ENCODE peak calls at places on chromosome 14, in ten cellular contexts. H is CD4-positive, CD25-positive, alpha-beta regulatory T cell; Z is iPS DF 6.9; S is endothelial cell of umbilical vein; Q is upper lobe of right lung; T is CD8-positive, alpha-beta T cell; N is RWPE2; F is HCT116; Y is uterus; U is fibroblast of lung. M is an unnamed sample. For H3K4me1, the result is how much of the 10 kb centered on the place peaks cover.

GRCh38 chr14:34018564-34019244 is 67.8 kb upstream of the EGLN3 start:
- DNase-seq in N (no peak), T (no peak), U (no peak), Q (no peak), F (no peak), S (no peak), Y (peak), Z (no peak), H (no peak), M (peak)

GRCh38 chr14:35435177-35435576 is 30.6 kb upstream of the NFKBIA start:
- DNase-seq in Y (no peak), S (no peak), Q (no peak), T (no peak), U (peak), N (no peak), H (no peak), F (no peak), Z (no peak), M (no peak)

GRCh38 chr14:90703841-90704240 is 112.4 kb downstream of the TTC7B start:
- DNase-seq in S (no peak), N (no peak), T (no peak), F (no peak), H (no peak), U (no peak), Q (no peak), Z (no peak), Y (no peak), M (no peak)

GRCh38 chr14:30608533-30609006 is 13.5 kb upstream of the SCFD1 start:
- DNase-seq in Y (no peak), S (no peak), Z (no peak), F (no peak), Q (no peak), T (no peak), H (no peak), N (no peak), U (peak), M (no peak)

GRCh38 chr14:34935552-34935951 is 47.2 kb upstream of the SRP54 start:
- DNase-seq in Y (no peak), Z (no peak), H (no peak), Q (no peak), T (no peak), N (no peak), U (no peak), S (peak), F (no peak), M (no peak)

GRCh38 chr14:62983821-62984220 is 61.4 kb downstream of the KCNH5 start:
- DNase-seq in S (no peak), N (no peak), H (no peak), Y (no peak), U (no peak), Z (no peak), T (no peak), Q (no peak), F (no peak), M (no peak)

GRCh38 chr14:45085004-45085403 is 1.1 kb downstream of the PRPF39 start:
- DNase-seq in H (no peak), N (no peak), Y (no peak), Z (no peak), T (no peak), F (no peak), U (peak), Q (no peak), S (peak), M (peak)

GRCh38 chr14:43894534-43894933 is 612.5 kb downstream of the FSCB start:
- DNase-seq in Z (peak), Q (no peak), U (no peak), F (peak), H (no peak), N (no peak), T (no peak), S (no peak), Y (no peak), M (peak)

GRCh38 chr14:94643316-94644101 is 31.3 kb downstream of the SERPINA3 start:
- DNase-seq in Z (no peak), S (no peak), Q (no peak), F (no peak), T (no peak), N (peak), H (no peak), Y (no peak), U (no peak), M (no peak)

GRCh38 chr14:83779266-83779665 is 1750.7 kb upstream of the FLRT2 start:
- DNase-seq in N (no peak), F (no peak), Z (no peak), Q (no peak), Y (no peak), H (no peak), T (no peak), U (peak), S (peak), M (no peak)

GRCh38 chr14:32428149-32428548 is 99.1 kb downstream of the AKAP6 start:
- DNase-seq in Y (no peak), T (no peak), S (no peak), N (no peak), U (peak), Q (no peak), H (no peak), F (no peak), Z (no peak), M (no peak)

GRCh38 chr14:69879175-69880047 is at the start of gene SMOC1:
- DNase-seq in S (peak), U (peak), F (no peak), Y (peak), N (no peak), Z (peak), T (no peak), Q (no peak), H (no peak), M (no peak)

GRCh38 chr14:36657409-36658090 is 4.1 kb upstream of the PAX9 start:
- DNase-seq in H (no peak), T (no peak), Q (no peak), Y (no peak), N (peak), F (no peak), S (no peak), Z (no peak), U (no peak), M (no peak)

GRCh38 chr14:106691601-106692291 is 1165.4 kb downstream of the TMEM121 start:
- DNase-seq in S (no peak), H (peak), F (no peak), T (no peak), Q (peak), Y (no peak), N (no peak), Z (no peak), U (no peak), M (peak)

GRCh38 chr14:105591052-105591451 is 64.7 kb downstream of the TMEM121 start:
- DNase-seq in T (no peak), N (peak), H (no peak), U (no peak), Y (no peak), Z (no peak), Q (no peak), S (no peak), F (no peak), M (peak)

GRCh38 chr14:67551123-67551522 is 18.0 kb downstream of the PLEKHH1 start:
- DNase-seq in T (no peak), N (no peak), S (no peak), Y (no peak), U (no peak), H (no peak), Z (no peak), F (no peak), Q (no peak), M (no peak)
- H3K4me1 ChIP-seq in T (under half), N (under half), S (under half), Y (under half), U (under half), H (under half), Z (under half), F (under half), Q (under half), M (under half)

GRCh38 chr14:49953196-49953595 is 60.3 kb downstream of the ARF6 start:
- DNase-seq in Z (no peak), H (no peak), Y (no peak), F (no peak), N (peak), Q (no peak), S (no peak), U (no peak), T (no peak), M (no peak)
- H3K4me1 ChIP-seq in Z (under half), H (under half), Y (under half), F (under half), N (under half), Q (under half), S (under half), U (under half), T (under half), M (under half)

GRCh38 chr14:102590667-102591099 is 1.8 kb upstream of the RCOR1 start:
- DNase-seq in Z (no peak), Q (no peak), F (peak), U (peak), H (no peak), N (no peak), S (peak), T (no peak), Y (peak), M (peak)

GRCh38 chr14:102591944-102592772 is at the start of gene RCOR1:
- DNase-seq in Q (peak), Y (peak), U (peak), H (peak), T (peak), N (peak), S (peak), F (peak), Z (peak), M (peak)

GRCh38 chr14:102591372-102591943 is 991 bp upstream of the RCOR1 start:
- DNase-seq in H (peak), U (peak), Z (no peak), N (no peak), Y (peak), T (peak), S (peak), Q (peak), F (no peak), M (peak)

GRCh38 chr14:102588821-102589220 is 3.6 kb upstream of the RCOR1 start:
- DNase-seq in F (no peak), T (no peak), Q (no peak), S (no peak), H (no peak), Y (no peak), Z (no peak), N (no peak), U (no peak), M (no peak)

DNA sequence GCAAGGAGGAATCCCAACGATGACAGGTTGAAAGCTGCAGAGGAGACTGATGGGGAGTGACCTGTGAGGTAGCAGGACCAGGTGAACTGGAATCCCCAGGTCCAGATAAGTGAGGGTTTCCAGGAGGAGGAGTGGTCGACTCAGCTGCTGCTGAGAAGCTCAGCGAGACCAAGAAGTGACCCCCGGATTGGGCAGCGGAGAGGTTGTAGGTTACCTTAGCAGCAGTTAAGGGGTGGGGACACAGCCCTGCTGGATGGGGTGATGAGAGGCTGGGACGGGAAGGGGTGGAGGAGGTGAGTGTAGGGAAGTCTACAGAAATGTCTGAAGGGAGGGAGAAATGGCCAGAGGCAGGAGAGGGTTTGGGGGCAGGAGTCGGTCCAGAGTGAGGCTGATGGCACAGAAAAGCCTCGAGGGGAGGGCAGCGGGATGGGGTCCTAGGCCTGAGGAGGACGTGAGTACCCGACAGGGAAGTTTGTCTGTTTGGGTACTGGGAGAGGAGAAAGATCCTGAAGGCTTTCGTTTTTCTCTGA is 2.6 kb upstream of the RCOR1 start:
- DNase-seq in H (no peak), Z (no peak), F (no peak), N (no peak), Q (no peak), T (no peak), Y (no peak), S (no peak), U (no peak), M (no peak)
- H3K4me1 ChIP-seq in H (under half), Z (under half), F (under half), N (under half), Q (under half), T (under half), Y (under half), S (under half), U (under half), M (under half)

GRCh38 chr14:68822964-68823363 is 30.1 kb upstream of the ZFP36L1 start:
- DNase-seq in S (no peak), H (no peak), N (peak), Y (no peak), U (no peak), F (no peak), Z (no peak), T (no peak), Q (no peak), M (no peak)
- H3K4me1 ChIP-seq in S (under half), H (under half), N (under half), Y (under half), U (under half), F (under half), Z (under half), T (under half), Q (under half), M (under half)